ENCODE peak calls at places on chromosomes 2 and 18, in ten cellular contexts. H, P, W, Y, S, R, O, N, K and G are unnamed samples.

GRCh38 chr2:172437419-172438063 is 10.2 kb downstream of the ITGA6 start:
- DNase-seq in R (no peak), Y (no peak), N (no peak), P (no peak), S (no peak), W (peak), K (no peak), H (no peak), O (no peak), G (no peak)

GRCh38 chr18:66874375-66874774 is 270.5 kb upstream of the CDH19 start:
- DNase-seq in O (no peak), R (no peak), P (no peak), N (no peak), H (no peak), W (no peak), K (no peak), S (no peak), Y (no peak), G (no peak)

GRCh38 chr2:229910832-229911412 is 10.9 kb downstream of the TRIP12 start:
- DNase-seq in K (peak), N (peak), P (no peak), W (no peak), S (no peak), O (no peak), R (no peak), Y (no peak), H (no peak), G (peak)

GRCh38 chr18:59784694-59785093 is 87.5 kb upstream of the CCBE1 start:
- DNase-seq in K (no peak), O (no peak), W (no peak), P (no peak), H (no peak), S (no peak), Y (no peak), N (no peak), R (no peak), G (no peak)

GRCh38 chr2:74489906-74490305 is 7.0 kb downstream of the TTC31 start:
- DNase-seq in W (no peak), P (peak), H (no peak), R (no peak), Y (no peak), K (no peak), N (no peak), S (no peak), O (no peak), G (no peak)

GRCh38 chr2:25071962-25072361 is 30.1 kb downstream of the EFR3B start:
- DNase-seq in H (peak), S (no peak), N (no peak), O (no peak), W (no peak), Y (no peak), R (no peak), K (no peak), P (no peak), G (no peak)

GRCh38 chr18:3721771-3722661 is 272.0 kb downstream of the TGIF1 start:
- DNase-seq in Y (no peak), R (no peak), O (no peak), W (no peak), H (no peak), S (no peak), P (no peak), K (no peak), N (no peak), G (no peak)

GRCh38 chr2:129909648-129910418 is 69.6 kb upstream of the RAB6C start:
- DNase-seq in Y (no peak), R (no peak), P (peak), N (no peak), S (no peak), W (no peak), O (no peak), K (no peak), H (no peak), G (no peak)

GRCh38 chr2:197179744-197180498 is 130.7 kb downstream of the ANKRD44 start:
- DNase-seq in P (peak), W (no peak), Y (no peak), H (no peak), N (peak), S (no peak), K (peak), O (no peak), R (no peak), G (no peak)

GRCh38 chr2:226977775-226978190 is 141.9 kb downstream of the RHBDD1 start:
- DNase-seq in S (no peak), H (no peak), K (no peak), P (no peak), Y (no peak), N (peak), R (no peak), W (no peak), O (no peak), G (no peak)

GRCh38 chr2:72929010-72929409 is 11.7 kb downstream of the EMX1 start:
- DNase-seq in N (no peak), S (no peak), W (no peak), R (no peak), O (no peak), K (no peak), H (no peak), Y (no peak), P (no peak), G (no peak)

GRCh38 chr2:160934263-160934662 is 226.0 kb upstream of the TANK start:
- DNase-seq in N (peak), W (no peak), O (no peak), H (no peak), S (no peak), Y (no peak), R (no peak), P (no peak), K (no peak), G (no peak)

GRCh38 chr2:112625474-112626114 is 20.1 kb upstream of the SLC20A1 start:
- DNase-seq in H (no peak), K (no peak), S (no peak), R (no peak), Y (no peak), P (peak), W (no peak), O (no peak), N (no peak), G (no peak)

GRCh38 chr2:25617948-25618646 is 55.3 kb downstream of the DTNB start:
- DNase-seq in O (no peak), W (no peak), S (no peak), P (no peak), R (no peak), Y (peak), H (no peak), N (peak), K (no peak), G (no peak)

GRCh38 chr2:197969391-197969893 is 165.0 kb downstream of the PLCL1 start:
- DNase-seq in R (no peak), Y (no peak), S (no peak), H (no peak), O (no peak), K (no peak), P (no peak), N (peak), W (no peak), G (no peak)

GRCh38 chr2:133171396-133172004 is 396.8 kb downstream of the NCKAP5 start:
- DNase-seq in P (no peak), Y (peak), K (peak), O (no peak), H (no peak), N (peak), W (peak), R (no peak), S (no peak), G (peak)

GRCh38 chr2:18891598-18892345 is 302.4 kb upstream of the NT5C1B start:
- DNase-seq in W (no peak), S (no peak), O (no peak), N (no peak), R (no peak), Y (no peak), H (no peak), K (no peak), P (no peak), G (no peak)

GRCh38 chr18:9736942-9737813 is 29.1 kb downstream of the RAB31 start:
- DNase-seq in P (no peak), S (no peak), K (no peak), W (no peak), Y (no peak), R (no peak), N (no peak), O (peak), H (no peak), G (no peak)